ENCODE peak calls at places on chromosomes 16 and 17, in five cellular contexts. B, N, X, T and H are unnamed samples.

GRCh38 chr16:56944954-56945839 is 13.3 kb downstream of the HERPUD1 start:
- DNase-seq in N (no peak), B (no peak), T (no peak), X (no peak), H (no peak)

GRCh38 chr17:69367298-69367697 is 40.4 kb upstream of the ABCA5 start:
- DNase-seq in T (no peak), B (no peak), N (no peak), X (no peak), H (no peak)

GRCh38 chr17:64964796-64965195 is 45.5 kb upstream of the LRRC37A3 start:
- DNase-seq in B (no peak), T (no peak), X (no peak), N (no peak), H (no peak)

GRCh38 chr17:76024353-76024752 is 2.8 kb downstream of the EVPL start:
- DNase-seq in B (no peak), T (no peak), X (no peak), N (no peak), H (no peak)

GRCh38 chr17:21253646-21254441 is 634 bp upstream of the NATD1 start:
- DNase-seq in X (no peak), N (no peak), B (no peak), T (no peak), H (no peak)

GRCh38 chr16:82655315-82655714 is 28.5 kb downstream of the CDH13 start:
- DNase-seq in N (no peak), X (peak), T (no peak), B (peak), H (no peak)

GRCh38 chr16:81796035-81796434 is 16.9 kb downstream of the PLCG2 start:
- DNase-seq in T (no peak), B (no peak), X (no peak), N (no peak), H (no peak)

GRCh38 chr17:17884281-17885028 is 47.7 kb upstream of the SREBF1 start:
- DNase-seq in T (no peak), B (no peak), N (no peak), X (no peak), H (no peak)

GRCh38 chr17:47628014-47628413 is 21.7 kb upstream of the KPNB1 start:
- DNase-seq in N (no peak), B (no peak), X (no peak), T (no peak), H (no peak)

GRCh38 chr17:67532326-67532871 is 155.3 kb downstream of the PITPNC1 start:
- DNase-seq in B (no peak), T (no peak), X (no peak), N (no peak), H (no peak)

GRCh38 chr17:67993998-67994361 is 2.3 kb downstream of the C17orf58 start:
- DNase-seq in N (no peak), X (no peak), B (peak), T (no peak), H (no peak)

GRCh38 chr17:74086992-74087391 is 116.5 kb upstream of the RPL38 start:
- DNase-seq in X (no peak), B (no peak), N (no peak), T (no peak), H (no peak)

GRCh38 chr17:17514993-17515920 is 19.1 kb upstream of the RASD1 start:
- DNase-seq in B (no peak), X (no peak), N (no peak), T (no peak), H (no peak)

GRCh38 chr17:76411247-76411646 is 26.8 kb downstream of the SPHK1 start:
- DNase-seq in N (no peak), T (no peak), X (no peak), B (no peak), H (no peak)

GRCh38 chr17:56786989-56787482 is 46.7 kb downstream of the C17orf67 start:
- DNase-seq in N (no peak), B (peak), X (no peak), T (peak), H (no peak)

GRCh38 chr17:80245566-80246265 is 14.9 kb upstream of the RNF213 start:
- DNase-seq in N (no peak), B (no peak), T (no peak), X (no peak), H (no peak)

GRCh38 chr17:43338886-43339516 is 59.8 kb upstream of the ARL4D start:
- DNase-seq in N (peak), X (peak), T (peak), B (no peak), H (peak)

GRCh38 chr16:71565812-71566700 is 10.8 kb downstream of the TAT start:
- DNase-seq in T (no peak), N (no peak), B (no peak), X (no peak), H (no peak)

GRCh38 chr17:62966426-62967110 is 533 bp downstream of the TANC2 start:
- DNase-seq in N (peak), X (peak), B (peak), T (peak), H (no peak)

GRCh38 chr17:72539981-72540897 is 419.4 kb downstream of the SOX9 start:
- DNase-seq in T (peak), N (peak), X (peak), B (peak), H (no peak)

GRCh38 chr17:60372790-60373483 is 19.0 kb downstream of the USP32 start:
- DNase-seq in X (no peak), B (peak), T (no peak), N (no peak), H (no peak)

GRCh38 chr16:24538756-24539294 is 541 bp upstream of the RBBP6 start:
- DNase-seq in B (peak), N (peak), X (peak), T (no peak), H (peak)

GRCh38 chr16:17404903-17405691 is 65.7 kb downstream of the XYLT1 start:
- DNase-seq in B (no peak), X (no peak), T (peak), N (no peak), H (no peak)

GRCh38 chr17:57899822-57900221 is 50.0 kb upstream of the MRPS23 start:
- DNase-seq in N (peak), B (no peak), T (peak), X (peak), H (peak)

GRCh38 chr16:30185683-30186421 is 2.5 kb downstream of the CORO1A start:
- DNase-seq in N (no peak), T (peak), X (peak), B (no peak), H (no peak)

GRCh38 chr16:56691885-56692284 is 9.6 kb downstream of the MT1X start:
- DNase-seq in N (no peak), B (peak), X (no peak), T (peak), H (no peak)

GRCh38 chr17:49848019-49848473 is at the start of gene TAC4:
- DNase-seq in B (no peak), X (no peak), T (no peak), N (no peak), H (no peak)

GRCh38 chr16:585351-585750 is 4.5 kb upstream of the RAB40C start:
- DNase-seq in X (peak), N (peak), T (no peak), B (no peak), H (no peak)

GRCh38 chr17:77371888-77372443 is 231.2 kb downstream of the SEC14L1 start:
- DNase-seq in N (no peak), B (no peak), T (peak), X (no peak), H (no peak)